ENCODE peak calls at places on chromosomes 4 and X, in six cellular contexts. X, I, V, G, U and C are unnamed samples.

GRCh38 chr4:175215208-175215607 is 297.1 kb downstream of the ADAM29 start:
- DNase-seq in U (no peak), V (no peak), G (no peak), I (no peak), X (no peak), C (no peak)

GRCh38 chr4:133149932-133150642 is 993 bp downstream of the PCDH10 start:
- DNase-seq in U (no peak), I (no peak), V (no peak), G (no peak), X (no peak), C (peak)

GRCh38 chrX:51421972-51422371 is 74.4 kb downstream of the NUDT11 start:
- DNase-seq in U (no peak), X (no peak), I (no peak), G (no peak), V (no peak), C (no peak)

GRCh38 chr4:113760852-113761681 is 471 bp downstream of the CAMK2D start:
- DNase-seq in I (no peak), X (peak), G (peak), V (peak), U (peak), C (no peak)

GRCh38 chr4:13654158-13654797 is 26.8 kb upstream of the BOD1L1 start:
- DNase-seq in G (peak), V (peak), U (no peak), X (peak), I (peak), C (peak)

GRCh38 chr4:24476209-24476781 is 108.1 kb downstream of the DHX15 start:
- DNase-seq in U (peak), X (no peak), I (no peak), G (peak), V (no peak), C (peak)

GRCh38 chr4:81422591-81422990 is 49.1 kb downstream of the RASGEF1B start:
- DNase-seq in I (no peak), V (no peak), G (no peak), U (no peak), X (no peak), C (no peak)

GRCh38 chr4:152451496-152451895 is 84.4 kb downstream of the FBXW7 start:
- DNase-seq in V (no peak), U (no peak), X (no peak), I (no peak), G (no peak), C (no peak)

GRCh38 chr4:25978327-25978726 is 64.3 kb downstream of the SMIM20 start:
- DNase-seq in I (no peak), X (no peak), U (no peak), V (no peak), G (peak), C (no peak)